ENCODE peak calls at places on chromosomes 4 and X, in four cellular contexts. One of them, this sample, is unnamed.

GRCh38 chr4:112031712-112032328 is 113.4 kb upstream of the FAM241A start:
- DNase-seq in NB4: peak; percentile 62
- DNase-seq in tibial nerve: no peak
- DNase-seq in uterus: peak; percentile 23
- DNase-seq in this sample: no peak

GRCh38 chr4:125044886-125045285 is 269.9 kb upstream of the FAT4 start:
- DNase-seq in NB4: no peak
- DNase-seq in uterus: no peak
- DNase-seq in tibial nerve: no peak
- DNase-seq in this sample: no peak

GRCh38 chr4:1542226-1542490 is 135.9 kb upstream of the NKX1-1 start:
- DNase-seq in tibial nerve: no peak
- DNase-seq in uterus: no peak
- DNase-seq in NB4: no peak
- DNase-seq in this sample: no peak

GRCh38 chrX:47687249-47687648 is 28.3 kb upstream of the UXT start:
- DNase-seq in NB4: no peak
- DNase-seq in uterus: no peak
- DNase-seq in tibial nerve: no peak
- DNase-seq in this sample: no peak

GRCh38 chr4:68180858-68181531 is 51.3 kb upstream of the TMPRSS11F start:
- DNase-seq in uterus: no peak
- DNase-seq in NB4: no peak
- DNase-seq in tibial nerve: no peak
- DNase-seq in this sample: no peak

GRCh38 chr4:141860974-141861373 is 224.6 kb downstream of the IL15 start:
- DNase-seq in NB4: no peak
- DNase-seq in uterus: no peak
- DNase-seq in tibial nerve: no peak
- DNase-seq in this sample: no peak

GRCh38 chr4:111475001-111475400 is 670.3 kb upstream of the FAM241A start:
- DNase-seq in uterus: no peak
- DNase-seq in tibial nerve: no peak
- DNase-seq in NB4: peak; percentile 6
- DNase-seq in this sample: no peak

GRCh38 chrX:69088171-69088938 is 76.9 kb downstream of the PJA1 start:
- DNase-seq in uterus: no peak
- DNase-seq in tibial nerve: no peak
- DNase-seq in NB4: no peak
- DNase-seq in this sample: no peak

GRCh38 chrX:72536542-72536941 is 36.1 kb downstream of the HDAC8 start:
- DNase-seq in uterus: no peak
- DNase-seq in tibial nerve: no peak
- DNase-seq in NB4: no peak
- DNase-seq in this sample: no peak

GRCh38 chrX:49810233-49810632 is 18.9 kb upstream of the PAGE4 start:
- DNase-seq in tibial nerve: no peak
- DNase-seq in NB4: no peak
- DNase-seq in uterus: no peak
- DNase-seq in this sample: no peak

GRCh38 chrX:137194164-137194563 is 160.4 kb upstream of the GPR101 start:
- DNase-seq in uterus: no peak
- DNase-seq in NB4: peak; percentile 55
- DNase-seq in tibial nerve: no peak
- DNase-seq in this sample: no peak

GRCh38 chrX:50035119-50035518 is 112.7 kb downstream of the CLCN5 start:
- DNase-seq in tibial nerve: no peak
- DNase-seq in NB4: no peak
- DNase-seq in uterus: no peak
- DNase-seq in this sample: no peak

GRCh38 chr4:82429728-82430192 is 502 bp downstream of the HNRNPDL start:
- DNase-seq in NB4: no peak
- DNase-seq in tibial nerve: no peak
- DNase-seq in uterus: no peak
- DNase-seq in this sample: peak; percentile 75
- TF ChIP-seq POLR2A in NB4: no peak
- TF ChIP-seq POLR2A in tibial nerve: no peak
- TF ChIP-seq POLR2A in uterus: no peak
- TF ChIP-seq POLR2A in this sample: no peak

GRCh38 chr4:144113546-144113945 is 27.0 kb downstream of the GYPA start:
- DNase-seq in tibial nerve: no peak
- DNase-seq in uterus: no peak
- DNase-seq in NB4: no peak
- DNase-seq in this sample: no peak
- TF ChIP-seq POLR2A in tibial nerve: no peak
- TF ChIP-seq POLR2A in uterus: no peak
- TF ChIP-seq POLR2A in NB4: no peak
- TF ChIP-seq POLR2A in this sample: no peak

DNA sequence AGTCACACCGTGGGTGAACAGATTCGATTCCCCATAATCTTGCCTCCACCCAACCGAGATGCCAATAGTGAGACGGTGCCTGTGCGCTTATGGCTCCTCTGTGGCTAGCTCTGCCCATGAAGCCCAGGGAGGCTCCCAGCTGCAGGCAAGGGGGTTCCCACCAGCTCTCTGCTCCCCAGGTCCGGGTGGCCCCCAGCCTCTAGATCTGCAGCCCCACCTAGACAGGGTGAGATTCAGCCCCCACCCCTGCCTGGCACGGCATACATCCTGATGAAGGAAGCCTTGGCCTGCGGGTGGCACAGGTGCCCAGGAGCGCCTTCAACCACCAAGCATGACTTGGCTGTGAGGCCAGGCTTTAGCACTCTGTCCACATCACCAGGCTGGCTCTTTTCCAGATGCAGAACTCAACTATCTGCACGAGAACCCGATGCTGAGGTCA is 40.6 kb downstream of the WDR1 start:
- DNase-seq in NB4: no peak
- DNase-seq in uterus: peak; percentile 29
- DNase-seq in tibial nerve: no peak
- DNase-seq in this sample: peak; percentile 66
- TF ChIP-seq POLR2A in NB4: no peak
- TF ChIP-seq POLR2A in uterus: no peak
- TF ChIP-seq POLR2A in tibial nerve: no peak
- TF ChIP-seq POLR2A in this sample: no peak

DNA sequence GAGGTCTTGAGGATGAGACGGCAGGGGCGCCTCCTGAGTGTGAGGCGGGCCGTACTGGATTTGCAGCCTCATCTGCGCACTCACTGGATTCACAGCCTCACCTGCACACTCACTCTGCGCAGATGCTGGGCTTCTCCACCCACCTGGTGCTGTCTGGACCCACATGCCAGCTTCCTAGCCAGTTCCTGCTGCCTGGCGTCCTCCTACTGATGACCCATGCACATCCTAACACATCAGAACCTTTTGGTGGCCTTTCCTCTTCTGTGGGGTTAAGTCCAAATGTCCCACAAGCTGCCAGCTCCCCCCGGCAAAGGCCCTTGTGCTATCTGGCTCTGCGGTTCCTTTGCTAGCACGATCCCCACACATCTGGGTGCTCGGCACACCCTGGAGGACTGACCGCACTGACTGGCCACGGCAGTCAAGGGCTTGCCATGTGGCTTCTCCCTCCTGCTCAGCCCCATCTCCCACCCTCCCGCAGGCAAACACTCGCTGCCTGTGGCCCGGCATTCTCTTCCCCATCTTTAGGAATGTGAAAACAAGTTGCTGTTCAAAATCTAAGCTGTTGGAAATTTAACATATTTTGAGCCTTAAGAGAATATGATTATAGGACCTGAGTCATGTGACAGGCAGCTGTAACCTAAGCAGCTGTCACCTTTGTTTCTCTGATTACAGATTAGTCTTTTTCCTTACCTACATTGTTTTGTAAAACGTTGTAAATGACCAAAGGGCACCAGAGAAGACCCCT is 39.4 kb upstream of the AFAP1 start:
- DNase-seq in tibial nerve: no peak
- DNase-seq in uterus: no peak
- DNase-seq in NB4: no peak
- DNase-seq in this sample: no peak
- TF ChIP-seq POLR2A in tibial nerve: no peak
- TF ChIP-seq POLR2A in uterus: no peak
- TF ChIP-seq POLR2A in NB4: no peak
- TF ChIP-seq POLR2A in this sample: no peak

DNA sequence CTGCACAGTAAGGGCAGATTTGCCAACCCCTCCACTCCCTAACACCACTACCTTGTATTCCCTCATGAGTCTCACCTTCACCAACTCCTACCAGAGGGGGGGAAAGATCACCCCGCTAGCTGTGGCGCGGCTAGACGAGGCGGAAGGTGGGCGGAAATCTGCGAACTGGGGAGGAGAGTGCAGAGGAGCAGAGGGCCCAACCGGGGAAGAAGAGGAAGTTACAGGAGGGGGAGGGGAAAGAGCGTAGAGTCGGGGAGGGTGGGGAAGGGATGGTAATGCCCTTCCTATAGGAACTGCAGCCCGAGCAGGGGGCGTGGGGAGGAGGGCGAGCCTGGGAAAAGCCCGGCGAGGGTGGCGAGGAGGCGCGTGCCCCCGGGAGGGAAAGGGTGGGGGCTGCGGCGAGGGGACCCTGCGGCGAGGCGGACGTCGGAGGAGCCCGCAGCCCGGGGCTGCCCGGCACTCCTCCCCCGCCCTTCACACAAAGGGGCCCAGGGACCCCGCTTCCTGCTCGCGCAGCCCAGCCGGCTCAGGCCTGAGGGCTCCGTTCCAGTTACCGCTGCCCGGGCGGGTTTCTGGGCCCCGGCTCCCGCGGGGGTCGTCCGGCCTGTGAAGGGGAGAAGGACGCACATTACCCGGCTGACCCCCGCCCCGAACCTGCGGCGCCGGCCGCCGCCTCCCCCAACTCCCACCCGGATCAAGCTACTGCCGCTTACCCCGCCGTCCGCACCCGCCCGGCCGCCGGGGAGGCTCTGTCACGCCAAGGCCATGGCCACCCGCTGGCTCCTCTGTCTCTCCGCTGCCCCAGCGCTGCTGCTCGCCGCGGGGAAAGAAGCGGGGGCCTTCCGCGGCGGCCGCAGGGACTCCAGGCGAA is 1.8 kb downstream of the RAP2C start:
- DNase-seq in tibial nerve: peak; percentile 17
- DNase-seq in NB4: peak; percentile 94
- DNase-seq in uterus: peak; percentile 77
- DNase-seq in this sample: peak; percentile 80
- TF ChIP-seq POLR2A in tibial nerve: no peak
- TF ChIP-seq POLR2A in NB4: peak; percentile 28
- TF ChIP-seq POLR2A in uterus: no peak
- TF ChIP-seq POLR2A in this sample: no peak

DNA sequence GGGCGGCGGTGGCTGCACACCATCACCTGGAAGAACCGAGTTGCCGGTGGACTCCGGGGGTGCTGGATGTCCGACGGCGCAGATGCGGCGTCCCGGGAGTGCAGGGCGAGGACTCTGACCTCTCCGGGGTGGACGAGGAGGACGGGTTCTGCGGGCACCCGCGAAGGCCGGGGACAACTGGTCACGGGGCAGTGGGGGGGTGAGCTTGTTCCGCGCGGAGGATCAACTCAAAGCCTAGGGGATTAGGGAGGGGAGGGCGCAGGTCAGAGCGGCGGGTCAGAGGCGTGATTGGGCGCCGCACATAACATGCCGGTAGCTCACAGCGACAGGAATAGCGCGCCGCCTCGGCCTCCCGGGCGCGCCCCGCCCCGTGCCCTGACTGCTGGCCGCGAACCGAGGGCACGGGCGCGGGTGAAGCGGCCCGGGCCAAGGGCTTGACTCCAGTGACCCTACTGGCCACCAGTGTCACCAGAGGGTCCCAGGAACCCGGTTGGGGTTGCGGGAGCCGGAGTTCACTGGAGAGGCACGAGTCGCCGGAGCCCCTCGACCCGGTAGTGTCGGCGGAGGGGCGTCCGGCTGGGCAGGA is at the start of gene KLHL34:
- DNase-seq in NB4: no peak
- DNase-seq in uterus: no peak
- DNase-seq in tibial nerve: no peak
- DNase-seq in this sample: no peak
- TF ChIP-seq POLR2A in NB4: no peak
- TF ChIP-seq POLR2A in uterus: no peak
- TF ChIP-seq POLR2A in tibial nerve: no peak
- TF ChIP-seq POLR2A in this sample: no peak

DNA sequence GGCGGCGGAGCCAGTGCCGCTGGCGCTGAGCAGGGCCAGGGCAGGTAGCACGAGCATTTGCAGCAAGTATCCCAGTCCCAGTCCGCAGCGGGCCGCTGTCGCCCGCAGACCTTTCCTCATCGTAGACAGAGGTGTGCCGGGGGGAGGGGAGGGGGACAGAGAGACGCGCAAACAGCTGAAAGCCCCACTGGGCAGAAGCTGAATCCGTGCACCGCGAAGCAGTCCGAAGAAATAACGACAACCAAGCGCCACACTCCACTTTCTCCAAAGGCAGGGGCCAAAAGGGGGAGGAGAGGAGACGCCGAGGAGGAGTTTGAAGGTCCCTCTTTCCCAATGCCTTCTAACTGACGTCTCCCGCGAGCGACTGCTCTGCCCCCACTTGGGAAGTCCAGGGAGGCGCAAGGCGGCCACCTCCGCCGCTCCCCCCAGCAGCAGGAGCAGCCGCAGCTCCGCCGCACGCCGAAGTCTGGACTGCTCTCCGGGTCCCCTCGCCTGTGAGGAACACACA is at the start of gene UNC5C:
- DNase-seq in NB4: peak; percentile 80
- DNase-seq in tibial nerve: peak; percentile 43
- DNase-seq in uterus: peak; percentile 83
- DNase-seq in this sample: peak; percentile 88
- TF ChIP-seq POLR2A in NB4: no peak
- TF ChIP-seq POLR2A in tibial nerve: peak; percentile 54
- TF ChIP-seq POLR2A in uterus: peak; percentile 43
- TF ChIP-seq POLR2A in this sample: no peak

DNA sequence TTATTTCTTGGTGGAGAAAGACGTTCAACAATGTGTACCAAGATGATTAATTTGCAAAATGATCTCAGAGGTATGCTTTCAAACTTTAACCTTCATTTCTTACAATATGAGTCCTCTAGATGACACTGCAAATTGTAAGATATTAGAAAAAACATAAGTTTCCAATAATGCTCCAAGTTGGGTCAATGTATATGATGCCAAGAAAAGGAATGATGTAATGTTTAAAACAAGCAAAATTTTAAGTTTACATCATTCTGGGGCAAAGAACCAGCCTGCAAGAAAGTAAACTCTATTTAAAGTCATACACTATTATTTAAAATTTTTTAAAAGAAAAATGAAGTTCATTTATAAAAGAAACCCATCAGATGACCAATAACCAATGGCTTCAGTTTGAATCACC is 56.1 kb downstream of the PRSS12 start:
- DNase-seq in tibial nerve: no peak
- DNase-seq in NB4: no peak
- DNase-seq in uterus: no peak
- DNase-seq in this sample: no peak
- TF ChIP-seq POLR2A in tibial nerve: no peak
- TF ChIP-seq POLR2A in NB4: no peak
- TF ChIP-seq POLR2A in uterus: no peak
- TF ChIP-seq POLR2A in this sample: no peak